ENCODE peak calls at places on chromosome 15, in six cellular contexts. One of them, this sample, is unnamed. For H3K4me1, the result is how much of the 10 kb centered on the place peaks cover.

GRCh38 chr15:34732430-34732829 is 22.4 kb downstream of the GJD2 start:
- DNase-seq in GM23248: no peak
- DNase-seq in A549: no peak
- DNase-seq in psoas muscle: no peak
- DNase-seq in H9: no peak
- DNase-seq in Peyer's patch: no peak
- DNase-seq in this sample: no peak

GRCh38 chr15:81853349-81853748 is 192.5 kb downstream of the MEX3B start:
- DNase-seq in Peyer's patch: no peak
- DNase-seq in psoas muscle: no peak
- DNase-seq in A549: no peak
- DNase-seq in GM23248: no peak
- DNase-seq in H9: no peak
- DNase-seq in this sample: no peak

GRCh38 chr15:62365795-62366442 is 200.8 kb upstream of the C2CD4B start:
- DNase-seq in psoas muscle: no peak
- DNase-seq in A549: no peak
- DNase-seq in Peyer's patch: no peak
- DNase-seq in H9: no peak
- DNase-seq in GM23248: no peak
- DNase-seq in this sample: no peak

GRCh38 chr15:40069178-40070165 is 30.5 kb upstream of the SRP14 start:
- DNase-seq in Peyer's patch: peak
- DNase-seq in H9: peak
- DNase-seq in psoas muscle: peak
- DNase-seq in A549: peak
- DNase-seq in GM23248: peak
- DNase-seq in this sample: peak

GRCh38 chr15:97961067-97961954 is 808 bp downstream of the ARRDC4 start:
- DNase-seq in H9: peak
- DNase-seq in A549: no peak
- DNase-seq in Peyer's patch: peak
- DNase-seq in GM23248: peak
- DNase-seq in psoas muscle: peak
- DNase-seq in this sample: peak

GRCh38 chr15:47691896-47692295 is 25.4 kb upstream of the SEMA6D start:
- DNase-seq in GM23248: no peak
- DNase-seq in Peyer's patch: no peak
- DNase-seq in psoas muscle: no peak
- DNase-seq in H9: no peak
- DNase-seq in A549: no peak
- DNase-seq in this sample: no peak

GRCh38 chr15:61339526-61339925 is 110.4 kb upstream of the RORA start:
- DNase-seq in H9: no peak
- DNase-seq in GM23248: no peak
- DNase-seq in psoas muscle: no peak
- DNase-seq in A549: no peak
- DNase-seq in Peyer's patch: no peak
- DNase-seq in this sample: no peak

GRCh38 chr15:79966634-79967330 is 4.2 kb downstream of the BCL2A1 start:
- DNase-seq in H9: no peak
- DNase-seq in Peyer's patch: no peak
- DNase-seq in A549: no peak
- DNase-seq in GM23248: no peak
- DNase-seq in psoas muscle: no peak
- DNase-seq in this sample: no peak

GRCh38 chr15:87826119-87826730 is 430.3 kb downstream of the NTRK3 start:
- DNase-seq in A549: no peak
- DNase-seq in Peyer's patch: no peak
- DNase-seq in psoas muscle: no peak
- DNase-seq in H9: peak
- DNase-seq in GM23248: no peak
- DNase-seq in this sample: no peak

GRCh38 chr15:66720206-66721010 is 18.4 kb downstream of the SMAD6 start:
- DNase-seq in A549: no peak
- DNase-seq in H9: no peak
- DNase-seq in psoas muscle: peak
- DNase-seq in GM23248: peak
- DNase-seq in Peyer's patch: peak
- DNase-seq in this sample: peak

GRCh38 chr15:25238716-25239470 is 199.9 kb downstream of the UBE3A start:
- DNase-seq in GM23248: no peak
- DNase-seq in psoas muscle: peak
- DNase-seq in A549: no peak
- DNase-seq in H9: no peak
- DNase-seq in Peyer's patch: no peak
- DNase-seq in this sample: no peak

GRCh38 chr15:56732135-56732880 is 1.0 kb downstream of the ZNF280D start:
- DNase-seq in GM23248: peak
- DNase-seq in psoas muscle: no peak
- DNase-seq in A549: peak
- DNase-seq in Peyer's patch: no peak
- DNase-seq in H9: no peak
- DNase-seq in this sample: no peak

GRCh38 chr15:98666441-98666840 is 18.1 kb downstream of the IGF1R start:
- DNase-seq in psoas muscle: no peak
- DNase-seq in Peyer's patch: no peak
- DNase-seq in A549: no peak
- DNase-seq in GM23248: no peak
- DNase-seq in H9: no peak
- DNase-seq in this sample: no peak

GRCh38 chr15:72197460-72198409 is at the start of gene GRAMD2A:
- DNase-seq in A549: no peak
- DNase-seq in GM23248: peak
- DNase-seq in psoas muscle: peak
- DNase-seq in Peyer's patch: peak
- DNase-seq in H9: peak
- DNase-seq in this sample: peak

GRCh38 chr15:80710635-80711553 is 15.8 kb downstream of the ABHD17C start:
- DNase-seq in A549: no peak
- DNase-seq in H9: no peak
- DNase-seq in Peyer's patch: no peak
- DNase-seq in psoas muscle: no peak
- DNase-seq in GM23248: peak
- DNase-seq in this sample: no peak

GRCh38 chr15:44883219-44883900 is 73.1 kb upstream of the TERB2 start:
- DNase-seq in Peyer's patch: no peak
- DNase-seq in H9: no peak
- DNase-seq in psoas muscle: no peak
- DNase-seq in A549: no peak
- DNase-seq in GM23248: no peak
- DNase-seq in this sample: no peak

GRCh38 chr15:90930861-90931629 is 1.3 kb downstream of the HDDC3 start:
- DNase-seq in psoas muscle: no peak
- DNase-seq in GM23248: peak
- DNase-seq in A549: no peak
- DNase-seq in Peyer's patch: no peak
- DNase-seq in H9: no peak
- DNase-seq in this sample: no peak

GRCh38 chr15:45121706-45122417 is 7.7 kb downstream of the DUOXA2 start:
- DNase-seq in GM23248: peak
- DNase-seq in psoas muscle: no peak
- DNase-seq in A549: peak
- DNase-seq in Peyer's patch: no peak
- DNase-seq in H9: no peak
- DNase-seq in this sample: no peak

GRCh38 chr15:41501191-41501917 is 7.7 kb downstream of the ITPKA start:
- DNase-seq in H9: no peak
- DNase-seq in A549: no peak
- DNase-seq in psoas muscle: no peak
- DNase-seq in Peyer's patch: no peak
- DNase-seq in GM23248: peak
- DNase-seq in this sample: no peak

GRCh38 chr15:56754993-56755392 is 21.7 kb upstream of the ZNF280D start:
- DNase-seq in psoas muscle: no peak
- DNase-seq in A549: no peak
- DNase-seq in GM23248: peak
- DNase-seq in H9: no peak
- DNase-seq in Peyer's patch: no peak
- DNase-seq in this sample: no peak

GRCh38 chr15:56919708-56920637 is 1.5 kb downstream of the TCF12 start:
- DNase-seq in Peyer's patch: no peak
- DNase-seq in H9: peak
- DNase-seq in A549: peak
- DNase-seq in GM23248: peak
- DNase-seq in psoas muscle: peak
- DNase-seq in this sample: no peak

GRCh38 chr15:99450896-99451358 is 114.9 kb upstream of the MEF2A start:
- DNase-seq in psoas muscle: no peak
- DNase-seq in GM23248: peak
- DNase-seq in H9: no peak
- DNase-seq in A549: no peak
- DNase-seq in Peyer's patch: peak
- DNase-seq in this sample: peak

GRCh38 chr15:39426552-39427532 is 154.0 kb upstream of the THBS1 start:
- DNase-seq in A549: no peak
- DNase-seq in GM23248: peak
- DNase-seq in H9: no peak
- DNase-seq in Peyer's patch: no peak
- DNase-seq in psoas muscle: peak
- DNase-seq in this sample: peak

GRCh38 chr15:65115542-65115941 is 542 bp upstream of the UBAP1L start:
- DNase-seq in A549: no peak
- DNase-seq in psoas muscle: no peak
- DNase-seq in H9: no peak
- DNase-seq in Peyer's patch: no peak
- DNase-seq in GM23248: no peak
- DNase-seq in this sample: no peak

GRCh38 chr15:54620916-54621315 is 575.8 kb downstream of the RSL24D1 start:
- DNase-seq in Peyer's patch: no peak
- DNase-seq in A549: no peak
- DNase-seq in GM23248: no peak
- DNase-seq in H9: no peak
- DNase-seq in psoas muscle: no peak
- DNase-seq in this sample: no peak

GRCh38 chr15:39657714-39658113 is 76.8 kb downstream of the THBS1 start:
- DNase-seq in Peyer's patch: no peak
- DNase-seq in A549: no peak
- DNase-seq in H9: no peak
- DNase-seq in GM23248: peak
- DNase-seq in psoas muscle: no peak
- DNase-seq in this sample: no peak

GRCh38 chr15:85499498-85499897 is 119.1 kb downstream of the AKAP13 start:
- DNase-seq in A549: no peak
- DNase-seq in Peyer's patch: no peak
- DNase-seq in GM23248: no peak
- DNase-seq in psoas muscle: no peak
- DNase-seq in H9: no peak
- DNase-seq in this sample: no peak

GRCh38 chr15:61768131-61768530 is 292.1 kb downstream of the VPS13C start:
- DNase-seq in psoas muscle: no peak
- DNase-seq in A549: no peak
- DNase-seq in Peyer's patch: no peak
- DNase-seq in H9: no peak
- DNase-seq in GM23248: no peak
- DNase-seq in this sample: no peak

GRCh38 chr15:25719101-25719985 is 143.8 kb downstream of the ATP10A start:
- DNase-seq in GM23248: no peak
- DNase-seq in Peyer's patch: peak
- DNase-seq in H9: no peak
- DNase-seq in psoas muscle: no peak
- DNase-seq in A549: no peak
- DNase-seq in this sample: no peak

GRCh38 chr15:94602771-94603474 is 371.6 kb downstream of the MCTP2 start:
- DNase-seq in H9: no peak
- DNase-seq in GM23248: no peak
- DNase-seq in psoas muscle: no peak
- DNase-seq in Peyer's patch: no peak
- DNase-seq in A549: no peak
- DNase-seq in this sample: no peak

GRCh38 chr15:56741541-56741940 is 8.2 kb upstream of the ZNF280D start:
- DNase-seq in H9: no peak
- DNase-seq in A549: no peak
- DNase-seq in GM23248: no peak
- DNase-seq in Peyer's patch: no peak
- DNase-seq in psoas muscle: no peak
- DNase-seq in this sample: no peak

GRCh38 chr15:92801774-92802464 is 98.2 kb upstream of the CHD2 start:
- DNase-seq in GM23248: peak
- DNase-seq in psoas muscle: peak
- DNase-seq in A549: no peak
- DNase-seq in H9: no peak
- DNase-seq in Peyer's patch: no peak
- DNase-seq in this sample: no peak
- H3K4me1 ChIP-seq in GM23248: under half
- H3K4me1 ChIP-seq in psoas muscle: under half
- H3K4me1 ChIP-seq in A549: under half
- H3K4me1 ChIP-seq in H9: under half
- H3K4me1 ChIP-seq in Peyer's patch: under half
- H3K4me1 ChIP-seq in this sample: under half

GRCh38 chr15:96343529-96344072 is 13.1 kb downstream of the NR2F2 start:
- DNase-seq in GM23248: no peak
- DNase-seq in psoas muscle: no peak
- DNase-seq in A549: no peak
- DNase-seq in H9: peak
- DNase-seq in Peyer's patch: no peak
- DNase-seq in this sample: no peak
- H3K4me1 ChIP-seq in GM23248: under half
- H3K4me1 ChIP-seq in psoas muscle: under half
- H3K4me1 ChIP-seq in A549: under half
- H3K4me1 ChIP-seq in H9: under half
- H3K4me1 ChIP-seq in Peyer's patch: under half
- H3K4me1 ChIP-seq in this sample: under half

DNA sequence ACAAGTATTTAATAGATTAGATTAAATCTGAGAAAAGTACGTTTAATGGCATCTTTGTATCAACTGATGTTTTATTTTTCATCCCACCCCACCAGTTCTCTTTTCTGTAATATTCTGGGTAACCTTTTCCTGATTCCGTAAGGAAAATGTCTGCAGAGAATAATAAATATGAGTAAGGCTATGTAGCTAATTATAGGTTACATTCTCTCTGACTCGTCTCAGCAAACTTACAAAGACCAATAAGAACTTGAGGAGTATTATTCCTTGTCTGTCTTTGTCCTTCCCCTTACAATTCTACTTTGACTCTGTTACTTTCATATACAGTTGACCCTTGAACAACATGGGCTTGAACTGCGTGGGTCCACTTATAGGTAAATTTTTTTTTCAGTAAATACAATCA is 12.1 kb downstream of the SNAP23 start:
- DNase-seq in Peyer's patch: no peak
- DNase-seq in GM23248: peak
- DNase-seq in H9: no peak
- DNase-seq in psoas muscle: no peak
- DNase-seq in A549: no peak
- DNase-seq in this sample: no peak
- H3K4me1 ChIP-seq in Peyer's patch: under half
- H3K4me1 ChIP-seq in GM23248: under half
- H3K4me1 ChIP-seq in H9: under half
- H3K4me1 ChIP-seq in psoas muscle: under half
- H3K4me1 ChIP-seq in A549: under half
- H3K4me1 ChIP-seq in this sample: under half

DNA sequence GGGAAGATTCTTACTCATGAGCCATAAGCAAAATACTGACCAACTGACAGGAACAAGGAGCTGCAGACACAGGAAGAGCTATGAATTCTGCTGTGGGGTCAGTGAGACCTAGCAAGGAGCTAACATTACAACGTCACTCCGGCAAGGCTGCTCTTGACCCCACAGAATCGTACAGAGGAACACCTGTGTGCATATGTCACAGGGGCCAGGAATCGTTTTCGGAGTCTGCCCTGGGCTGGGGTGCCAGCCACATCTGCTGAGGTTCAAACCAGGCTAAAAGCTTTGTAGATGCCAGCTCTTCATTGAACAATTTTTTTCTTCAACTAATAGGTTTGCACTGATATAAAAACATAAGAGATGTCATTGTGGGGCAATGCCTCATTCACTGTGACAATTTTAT is 82.6 kb downstream of the LRRK1 start:
- DNase-seq in GM23248: no peak
- DNase-seq in psoas muscle: no peak
- DNase-seq in Peyer's patch: no peak
- DNase-seq in H9: peak
- DNase-seq in A549: no peak
- DNase-seq in this sample: no peak
- H3K4me1 ChIP-seq in GM23248: under half
- H3K4me1 ChIP-seq in psoas muscle: under half
- H3K4me1 ChIP-seq in Peyer's patch: under half
- H3K4me1 ChIP-seq in H9: under half
- H3K4me1 ChIP-seq in A549: under half
- H3K4me1 ChIP-seq in this sample: under half

This sample was measured in lung.